ENCODE peak calls at places on chromosome 15, in five cellular contexts. C, P, M, F and S are unnamed samples.

GRCh38 chr15:101296418-101297405 is 1.7 kb upstream of the SNRPA1 start:
- DNase-seq in F (no peak), P (no peak), M (no peak), C (no peak), S (no peak)

GRCh38 chr15:93072440-93073394 is 16.3 kb downstream of the RGMA start:
- DNase-seq in F (peak), M (no peak), C (peak), P (no peak), S (no peak)

GRCh38 chr15:99565281-99566156 is at the start of gene MEF2A:
- DNase-seq in M (peak), P (peak), C (peak), F (peak), S (peak)

GRCh38 chr15:39300451-39301153 is 280.3 kb upstream of the THBS1 start:
- DNase-seq in C (peak), M (no peak), P (no peak), F (no peak), S (no peak)

GRCh38 chr15:29400701-29401100 is 131.1 kb upstream of the NSMCE3 start:
- DNase-seq in P (no peak), M (no peak), F (no peak), C (no peak), S (no peak)

GRCh38 chr15:62453979-62454378 is 288.9 kb upstream of the C2CD4B start:
- DNase-seq in C (no peak), M (no peak), F (no peak), P (no peak), S (no peak)

GRCh38 chr15:58564967-58565366 is 133.2 kb downstream of the LIPC start:
- DNase-seq in F (no peak), P (no peak), C (no peak), M (no peak), S (no peak)

GRCh38 chr15:59522988-59523461 is 85.0 kb downstream of the FAM81A start:
- DNase-seq in C (no peak), P (peak), M (no peak), F (no peak), S (peak)

GRCh38 chr15:47717036-47717611 is at the start of gene SEMA6D:
- DNase-seq in F (peak), P (no peak), M (no peak), C (peak), S (no peak)

GRCh38 chr15:74207652-74208440 is 5.3 kb upstream of the STRA6 start:
- DNase-seq in F (no peak), M (no peak), C (no peak), P (no peak), S (no peak)

GRCh38 chr15:40562691-40563090 is 2.2 kb downstream of the CCDC32 start:
- DNase-seq in F (no peak), C (no peak), P (no peak), M (no peak), S (no peak)

GRCh38 chr15:80156176-80156720 is 3.4 kb downstream of the FAH start:
- DNase-seq in M (no peak), F (no peak), P (no peak), C (no peak), S (no peak)

GRCh38 chr15:83444936-83445335 is 2.2 kb upstream of the SH3GL3 start:
- DNase-seq in F (no peak), C (no peak), P (no peak), M (no peak), S (no peak)

GRCh38 chr15:70825841-70826240 is 28.1 kb downstream of the LARP6 start:
- DNase-seq in P (peak), F (no peak), M (no peak), C (no peak), S (no peak)

GRCh38 chr15:84648539-84648938 is 5.5 kb downstream of the WDR73 start:
- DNase-seq in P (no peak), M (no peak), F (peak), C (no peak), S (no peak)

GRCh38 chr15:29050870-29051269 is 165.1 kb downstream of the APBA2 start:
- DNase-seq in C (no peak), M (no peak), F (peak), P (no peak), S (no peak)

GRCh38 chr15:65916664-65917406 is 47.5 kb downstream of the RAB11A start:
- DNase-seq in P (no peak), M (no peak), F (peak), C (peak), S (peak)

GRCh38 chr15:85730001-85730820 is 64.5 kb downstream of the KLHL25 start:
- DNase-seq in M (no peak), F (no peak), P (no peak), C (peak), S (peak)

GRCh38 chr15:42133892-42134502 is 22.4 kb downstream of the PLA2G4F start:
- DNase-seq in C (peak), F (peak), P (peak), M (no peak), S (peak)

GRCh38 chr15:38354321-38354929 is 99.5 kb upstream of the FAM98B start:
- DNase-seq in P (peak), M (peak), F (no peak), C (peak), S (peak)

GRCh38 chr15:68410466-68411200 is 21.3 kb downstream of the ITGA11 start:
- DNase-seq in F (peak), M (no peak), P (peak), C (no peak), S (no peak)

GRCh38 chr15:36029606-36030005 is 483.6 kb upstream of the DPH6 start:
- DNase-seq in F (no peak), C (no peak), M (no peak), P (no peak), S (no peak)

GRCh38 chr15:90018216-90018831 is 17.2 kb downstream of the ZNF710 start:
- DNase-seq in F (no peak), P (no peak), M (no peak), C (no peak), S (no peak)

GRCh38 chr15:87387681-87388240 is 868.8 kb downstream of the NTRK3 start:
- DNase-seq in C (no peak), F (no peak), P (no peak), M (no peak), S (no peak)

GRCh38 chr15:60172147-60172546 is 168.0 kb downstream of the FOXB1 start:
- DNase-seq in P (no peak), F (no peak), C (no peak), M (no peak), S (no peak)

GRCh38 chr15:90623854-90624253 is 93.3 kb upstream of the BLM start:
- DNase-seq in M (no peak), P (no peak), C (no peak), F (no peak), S (no peak)

GRCh38 chr15:38042707-38043445 is 108.4 kb downstream of the TMCO5A start:
- DNase-seq in M (no peak), F (no peak), C (no peak), P (no peak), S (peak)

GRCh38 chr15:47670365-47670764 is 46.9 kb upstream of the SEMA6D start:
- DNase-seq in P (no peak), F (no peak), C (no peak), M (no peak), S (no peak)

GRCh38 chr15:99123706-99124451 is 19.0 kb downstream of the SYNM start:
- DNase-seq in C (peak), F (peak), M (no peak), P (no peak), S (no peak)

GRCh38 chr15:40320931-40321371 is 2.5 kb upstream of the INAFM2 start:
- DNase-seq in F (no peak), C (no peak), M (peak), P (no peak), S (peak)

GRCh38 chr15:96321422-96322391 is 8.8 kb upstream of the NR2F2 start:
- DNase-seq in F (peak), M (no peak), C (peak), P (no peak), S (no peak)

GRCh38 chr15:91184441-91184840 is 84.4 kb downstream of the SV2B start:
- DNase-seq in C (no peak), P (no peak), F (no peak), M (no peak), S (no peak)

GRCh38 chr15:72042054-72042453 is 75.9 kb downstream of the MYO9A start:
- DNase-seq in F (no peak), P (no peak), C (no peak), M (no peak), S (no peak)

GRCh38 chr15:40090774-40091455 is 17.8 kb downstream of the BMF start:
- DNase-seq in P (no peak), F (peak), M (no peak), C (no peak), S (no peak)

GRCh38 chr15:48355377-48355776 is 24.1 kb downstream of the DUT start:
- DNase-seq in P (no peak), F (no peak), M (no peak), C (no peak), S (no peak)

GRCh38 chr15:100206643-100207042 is 135.1 kb downstream of the ADAMTS17 start:
- DNase-seq in C (no peak), P (no peak), F (no peak), M (no peak), S (no peak)

GRCh38 chr15:95324596-95325135 is 1005.8 kb upstream of the NR2F2 start:
- DNase-seq in M (no peak), P (no peak), C (no peak), F (no peak), S (no peak)

GRCh38 chr15:25874379-25874778 is 11.3 kb upstream of the ATP10A start:
- DNase-seq in M (no peak), C (no peak), F (no peak), P (no peak), S (no peak)

GRCh38 chr15:100275641-100276040 is 66.1 kb downstream of the ADAMTS17 start:
- DNase-seq in C (no peak), P (peak), F (no peak), M (no peak), S (no peak)